ENCODE peak calls at places on chromosome 7, in ten cellular contexts. One of them, this sample, is unnamed.

GRCh38 chr7:13090959-13091358 is 403.5 kb downstream of the ARL4A start:
- DNase-seq in breast epithelium: no peak
- DNase-seq in right lobe of liver: no peak
- DNase-seq in thoracic aorta: no peak
- DNase-seq in RWPE1: no peak
- DNase-seq in testis: no peak
- DNase-seq in brain microvascular endothelial cell: no peak
- DNase-seq in MM.1S: no peak
- DNase-seq in stomach: no peak
- DNase-seq in heart left ventricle: no peak
- DNase-seq in this sample: no peak

GRCh38 chr7:18198868-18199267 is 171.2 kb upstream of the PRPS1L1 start:
- DNase-seq in thoracic aorta: no peak
- DNase-seq in brain microvascular endothelial cell: no peak
- DNase-seq in testis: no peak
- DNase-seq in MM.1S: no peak
- DNase-seq in stomach: no peak
- DNase-seq in heart left ventricle: no peak
- DNase-seq in right lobe of liver: no peak
- DNase-seq in breast epithelium: no peak
- DNase-seq in RWPE1: no peak
- DNase-seq in this sample: no peak

GRCh38 chr7:101559586-101559985 is 69.5 kb downstream of the MYL10 start:
- DNase-seq in right lobe of liver: no peak
- DNase-seq in RWPE1: no peak
- DNase-seq in MM.1S: no peak
- DNase-seq in stomach: no peak
- DNase-seq in testis: no peak
- DNase-seq in thoracic aorta: no peak
- DNase-seq in brain microvascular endothelial cell: no peak
- DNase-seq in breast epithelium: no peak
- DNase-seq in heart left ventricle: no peak
- DNase-seq in this sample: no peak

GRCh38 chr7:100220833-100221718 is 1.3 kb downstream of the PVRIG start:
- DNase-seq in thoracic aorta: no peak
- DNase-seq in breast epithelium: peak
- DNase-seq in MM.1S: peak
- DNase-seq in RWPE1: no peak
- DNase-seq in heart left ventricle: no peak
- DNase-seq in right lobe of liver: peak
- DNase-seq in brain microvascular endothelial cell: no peak
- DNase-seq in stomach: peak
- DNase-seq in testis: no peak
- DNase-seq in this sample: no peak

GRCh38 chr7:145860809-145861208 is 255.8 kb upstream of the CNTNAP2 start:
- DNase-seq in RWPE1: no peak
- DNase-seq in MM.1S: no peak
- DNase-seq in right lobe of liver: no peak
- DNase-seq in stomach: no peak
- DNase-seq in brain microvascular endothelial cell: no peak
- DNase-seq in breast epithelium: no peak
- DNase-seq in thoracic aorta: no peak
- DNase-seq in heart left ventricle: no peak
- DNase-seq in testis: no peak
- DNase-seq in this sample: no peak

GRCh38 chr7:96996937-96997511 is 8.3 kb upstream of the DLX6 start:
- DNase-seq in RWPE1: no peak
- DNase-seq in brain microvascular endothelial cell: no peak
- DNase-seq in thoracic aorta: no peak
- DNase-seq in testis: no peak
- DNase-seq in breast epithelium: no peak
- DNase-seq in right lobe of liver: no peak
- DNase-seq in heart left ventricle: no peak
- DNase-seq in MM.1S: no peak
- DNase-seq in stomach: no peak
- DNase-seq in this sample: no peak

GRCh38 chr7:83648464-83649241 is at the start of gene SEMA3E:
- DNase-seq in stomach: peak
- DNase-seq in right lobe of liver: no peak
- DNase-seq in MM.1S: no peak
- DNase-seq in thoracic aorta: no peak
- DNase-seq in heart left ventricle: no peak
- DNase-seq in testis: peak
- DNase-seq in brain microvascular endothelial cell: peak
- DNase-seq in breast epithelium: peak
- DNase-seq in RWPE1: no peak
- DNase-seq in this sample: no peak

GRCh38 chr7:2128601-2129375 is 104.0 kb downstream of the MAD1L1 start:
- DNase-seq in thoracic aorta: no peak
- DNase-seq in stomach: no peak
- DNase-seq in breast epithelium: no peak
- DNase-seq in right lobe of liver: no peak
- DNase-seq in brain microvascular endothelial cell: no peak
- DNase-seq in MM.1S: no peak
- DNase-seq in heart left ventricle: no peak
- DNase-seq in RWPE1: no peak
- DNase-seq in testis: no peak
- DNase-seq in this sample: no peak

GRCh38 chr7:33836797-33837355 is 68.5 kb upstream of the BMPER start:
- DNase-seq in RWPE1: no peak
- DNase-seq in brain microvascular endothelial cell: no peak
- DNase-seq in MM.1S: peak
- DNase-seq in heart left ventricle: no peak
- DNase-seq in breast epithelium: no peak
- DNase-seq in stomach: no peak
- DNase-seq in testis: peak
- DNase-seq in right lobe of liver: no peak
- DNase-seq in thoracic aorta: no peak
- DNase-seq in this sample: no peak

GRCh38 chr7:30743371-30744074 is 8.4 kb upstream of the INMT start:
- DNase-seq in heart left ventricle: peak
- DNase-seq in breast epithelium: no peak
- DNase-seq in stomach: no peak
- DNase-seq in testis: peak
- DNase-seq in RWPE1: peak
- DNase-seq in thoracic aorta: no peak
- DNase-seq in right lobe of liver: no peak
- DNase-seq in brain microvascular endothelial cell: peak
- DNase-seq in MM.1S: no peak
- DNase-seq in this sample: peak
- TF ChIP-seq CTCF in heart left ventricle: peak
- TF ChIP-seq CTCF in breast epithelium: no peak
- TF ChIP-seq CTCF in stomach: no peak
- TF ChIP-seq CTCF in testis: no peak
- TF ChIP-seq CTCF in RWPE1: no peak
- TF ChIP-seq CTCF in thoracic aorta: no peak
- TF ChIP-seq CTCF in right lobe of liver: peak
- TF ChIP-seq CTCF in brain microvascular endothelial cell: peak
- TF ChIP-seq CTCF in MM.1S: no peak
- TF ChIP-seq CTCF in this sample: peak

GRCh38 chr7:120055300-120055699 is 217.7 kb upstream of the KCND2 start:
- DNase-seq in RWPE1: peak
- DNase-seq in breast epithelium: no peak
- DNase-seq in thoracic aorta: no peak
- DNase-seq in MM.1S: no peak
- DNase-seq in heart left ventricle: no peak
- DNase-seq in stomach: no peak
- DNase-seq in testis: no peak
- DNase-seq in brain microvascular endothelial cell: peak
- DNase-seq in right lobe of liver: no peak
- DNase-seq in this sample: no peak

GRCh38 chr7:120056227-120056626 is 216.7 kb upstream of the KCND2 start:
- DNase-seq in breast epithelium: no peak
- DNase-seq in MM.1S: no peak
- DNase-seq in right lobe of liver: no peak
- DNase-seq in brain microvascular endothelial cell: no peak
- DNase-seq in heart left ventricle: no peak
- DNase-seq in thoracic aorta: no peak
- DNase-seq in testis: no peak
- DNase-seq in stomach: no peak
- DNase-seq in RWPE1: no peak
- DNase-seq in this sample: no peak

GRCh38 chr7:120054376-120055100 is 218.4 kb upstream of the KCND2 start:
- DNase-seq in right lobe of liver: no peak
- DNase-seq in stomach: no peak
- DNase-seq in heart left ventricle: no peak
- DNase-seq in breast epithelium: no peak
- DNase-seq in thoracic aorta: no peak
- DNase-seq in MM.1S: no peak
- DNase-seq in RWPE1: no peak
- DNase-seq in testis: no peak
- DNase-seq in brain microvascular endothelial cell: no peak
- DNase-seq in this sample: no peak

GRCh38 chr7:120053390-120053961 is 219.5 kb upstream of the KCND2 start:
- DNase-seq in breast epithelium: no peak
- DNase-seq in RWPE1: no peak
- DNase-seq in heart left ventricle: no peak
- DNase-seq in thoracic aorta: no peak
- DNase-seq in stomach: no peak
- DNase-seq in testis: no peak
- DNase-seq in right lobe of liver: no peak
- DNase-seq in brain microvascular endothelial cell: peak
- DNase-seq in MM.1S: no peak
- DNase-seq in this sample: no peak

GRCh38 chr7:120052884-120053382 is 220.0 kb upstream of the KCND2 start:
- DNase-seq in heart left ventricle: no peak
- DNase-seq in right lobe of liver: no peak
- DNase-seq in thoracic aorta: no peak
- DNase-seq in RWPE1: peak
- DNase-seq in MM.1S: no peak
- DNase-seq in testis: peak
- DNase-seq in brain microvascular endothelial cell: peak
- DNase-seq in breast epithelium: peak
- DNase-seq in stomach: no peak
- DNase-seq in this sample: peak
- H3K27ac ChIP-seq in heart left ventricle: no peak
- H3K27ac ChIP-seq in right lobe of liver: no peak
- H3K27ac ChIP-seq in thoracic aorta: no peak
- H3K27ac ChIP-seq in RWPE1: no peak
- H3K27ac ChIP-seq in MM.1S: no peak
- H3K27ac ChIP-seq in testis: no peak
- H3K27ac ChIP-seq in brain microvascular endothelial cell: peak
- H3K27ac ChIP-seq in breast epithelium: peak
- H3K27ac ChIP-seq in stomach: peak
- H3K27ac ChIP-seq in this sample: peak

GRCh38 chr7:43876976-43877745 is 7.8 kb upstream of the MRPS24 start:
- DNase-seq in RWPE1: no peak
- DNase-seq in brain microvascular endothelial cell: no peak
- DNase-seq in breast epithelium: no peak
- DNase-seq in right lobe of liver: no peak
- DNase-seq in thoracic aorta: no peak
- DNase-seq in MM.1S: no peak
- DNase-seq in heart left ventricle: no peak
- DNase-seq in stomach: no peak
- DNase-seq in testis: no peak
- DNase-seq in this sample: no peak

GRCh38 chr7:43878867-43879266 is 9.6 kb upstream of the MRPS24 start:
- DNase-seq in RWPE1: no peak
- DNase-seq in breast epithelium: no peak
- DNase-seq in brain microvascular endothelial cell: peak
- DNase-seq in testis: no peak
- DNase-seq in stomach: no peak
- DNase-seq in heart left ventricle: no peak
- DNase-seq in thoracic aorta: no peak
- DNase-seq in right lobe of liver: no peak
- DNase-seq in MM.1S: no peak
- DNase-seq in this sample: no peak

GRCh38 chr7:43879477-43879876 is 10.2 kb upstream of the MRPS24 start:
- DNase-seq in stomach: no peak
- DNase-seq in heart left ventricle: no peak
- DNase-seq in breast epithelium: no peak
- DNase-seq in brain microvascular endothelial cell: peak
- DNase-seq in testis: no peak
- DNase-seq in right lobe of liver: no peak
- DNase-seq in thoracic aorta: no peak
- DNase-seq in RWPE1: no peak
- DNase-seq in MM.1S: no peak
- DNase-seq in this sample: no peak

GRCh38 chr7:43876266-43876665 is 6.9 kb upstream of the MRPS24 start:
- DNase-seq in MM.1S: no peak
- DNase-seq in brain microvascular endothelial cell: no peak
- DNase-seq in breast epithelium: no peak
- DNase-seq in stomach: no peak
- DNase-seq in heart left ventricle: no peak
- DNase-seq in thoracic aorta: no peak
- DNase-seq in testis: no peak
- DNase-seq in RWPE1: no peak
- DNase-seq in right lobe of liver: no peak
- DNase-seq in this sample: no peak

DNA sequence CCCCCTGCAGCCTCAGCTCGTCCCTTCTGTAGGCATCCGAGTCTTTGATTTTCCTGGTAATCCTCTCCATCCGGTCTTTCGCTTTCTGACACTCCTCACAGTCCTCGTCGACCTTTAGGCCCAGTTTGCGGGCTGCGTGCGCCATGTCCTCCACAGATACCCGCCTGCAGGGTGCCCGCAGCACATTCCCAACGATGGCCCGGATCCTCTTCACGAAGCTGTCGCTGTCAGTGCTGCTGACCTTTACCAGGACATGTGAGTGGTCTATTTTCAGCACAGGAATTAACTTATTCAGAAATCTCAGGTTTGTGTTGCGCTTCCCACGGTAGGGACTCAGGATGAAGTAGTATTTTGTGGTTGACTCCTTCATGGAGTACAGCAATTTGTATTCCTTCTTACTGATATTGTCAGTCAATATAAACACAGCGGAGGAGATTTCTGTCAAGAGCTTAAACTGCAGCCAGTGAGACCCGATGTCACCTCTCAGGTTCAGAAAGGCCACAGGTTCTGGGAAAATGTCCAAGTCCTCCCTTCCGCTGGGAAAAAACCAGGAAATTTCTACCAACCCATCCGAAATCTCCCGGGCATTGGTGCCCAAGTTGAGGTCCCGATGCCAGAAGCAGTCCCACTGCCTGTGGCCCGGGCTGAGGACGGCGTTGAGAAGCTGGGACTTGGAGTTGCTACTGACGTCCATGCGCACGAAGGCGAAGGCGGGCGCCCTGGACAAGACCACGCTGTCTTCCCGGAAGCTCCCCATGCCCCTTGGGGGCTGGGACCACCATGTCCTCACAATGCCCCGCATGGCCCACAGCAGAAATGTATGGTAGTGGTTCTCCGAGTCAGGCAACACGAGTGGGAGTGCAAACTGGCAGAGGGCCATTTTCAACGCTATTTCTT is 8.9 kb upstream of the MRPS24 start:
- DNase-seq in stomach: no peak
- DNase-seq in heart left ventricle: no peak
- DNase-seq in RWPE1: no peak
- DNase-seq in brain microvascular endothelial cell: no peak
- DNase-seq in testis: no peak
- DNase-seq in MM.1S: no peak
- DNase-seq in thoracic aorta: no peak
- DNase-seq in breast epithelium: no peak
- DNase-seq in right lobe of liver: peak
- DNase-seq in this sample: no peak
- TF ChIP-seq CTCF in stomach: no peak
- TF ChIP-seq CTCF in heart left ventricle: no peak
- TF ChIP-seq CTCF in RWPE1: no peak
- TF ChIP-seq CTCF in brain microvascular endothelial cell: no peak
- TF ChIP-seq CTCF in testis: no peak
- TF ChIP-seq CTCF in MM.1S: no peak
- TF ChIP-seq CTCF in thoracic aorta: no peak
- TF ChIP-seq CTCF in breast epithelium: no peak
- TF ChIP-seq CTCF in right lobe of liver: no peak
- TF ChIP-seq CTCF in this sample: no peak

GRCh38 chr7:66740302-66740979 is at the start of gene RABGEF1:
- DNase-seq in heart left ventricle: peak
- DNase-seq in testis: peak
- DNase-seq in stomach: peak
- DNase-seq in breast epithelium: peak
- DNase-seq in brain microvascular endothelial cell: peak
- DNase-seq in thoracic aorta: peak
- DNase-seq in right lobe of liver: peak
- DNase-seq in RWPE1: peak
- DNase-seq in MM.1S: peak
- DNase-seq in this sample: peak
- H3K27ac ChIP-seq in heart left ventricle: peak
- H3K27ac ChIP-seq in testis: peak
- H3K27ac ChIP-seq in stomach: peak
- H3K27ac ChIP-seq in breast epithelium: peak
- H3K27ac ChIP-seq in brain microvascular endothelial cell: peak
- H3K27ac ChIP-seq in thoracic aorta: peak
- H3K27ac ChIP-seq in right lobe of liver: peak
- H3K27ac ChIP-seq in RWPE1: peak
- H3K27ac ChIP-seq in MM.1S: peak
- H3K27ac ChIP-seq in this sample: peak

This sample was measured in left ventricle myocardium inferior.